ENCODE peak calls at places on chromosomes 12 and 14, in four cellular contexts. One of them, this sample, is unnamed.

GRCh38 chr14:94897092-94897491 is 127.2 kb upstream of the GSC start:
- DNase-seq in SK-N-SH: no peak
- DNase-seq in HepG2: no peak
- DNase-seq in HCT116: no peak
- DNase-seq in this sample: no peak

GRCh38 chr12:109963743-109964429 is 32.3 kb downstream of the GIT2 start:
- DNase-seq in HCT116: no peak
- DNase-seq in SK-N-SH: no peak
- DNase-seq in HepG2: no peak
- DNase-seq in this sample: no peak

GRCh38 chr12:18899162-18899561 is 161.2 kb downstream of the CAPZA3 start:
- DNase-seq in HepG2: no peak
- DNase-seq in SK-N-SH: no peak
- DNase-seq in HCT116: no peak
- DNase-seq in this sample: no peak

GRCh38 chr14:26766726-26767125 is 168.9 kb upstream of the NOVA1 start:
- DNase-seq in SK-N-SH: no peak
- DNase-seq in HepG2: no peak
- DNase-seq in HCT116: no peak
- DNase-seq in this sample: no peak

GRCh38 chr14:80629606-80630005 is 311.9 kb downstream of the CEP128 start:
- DNase-seq in SK-N-SH: no peak
- DNase-seq in HepG2: no peak
- DNase-seq in HCT116: no peak
- DNase-seq in this sample: no peak

GRCh38 chr12:2613674-2614073 is 181.1 kb upstream of the FKBP4 start:
- DNase-seq in HCT116: peak; percentile 54
- DNase-seq in SK-N-SH: no peak
- DNase-seq in HepG2: no peak
- DNase-seq in this sample: no peak

GRCh38 chr12:78778339-78778738 is 86.2 kb upstream of the SYT1 start:
- DNase-seq in HepG2: no peak
- DNase-seq in HCT116: no peak
- DNase-seq in SK-N-SH: no peak
- DNase-seq in this sample: no peak

GRCh38 chr12:129190827-129191226 is 337.5 kb downstream of the GLT1D1 start:
- DNase-seq in HCT116: no peak
- DNase-seq in HepG2: no peak
- DNase-seq in SK-N-SH: no peak
- DNase-seq in this sample: no peak

GRCh38 chr14:104694475-104694950 is 5.1 kb downstream of the INF2 start:
- DNase-seq in HepG2: no peak
- DNase-seq in HCT116: no peak
- DNase-seq in SK-N-SH: no peak
- DNase-seq in this sample: no peak

GRCh38 chr14:52069617-52070431 is 965 bp upstream of the NID2 start:
- DNase-seq in HCT116: no peak
- DNase-seq in HepG2: no peak
- DNase-seq in SK-N-SH: no peak
- DNase-seq in this sample: no peak

DNA sequence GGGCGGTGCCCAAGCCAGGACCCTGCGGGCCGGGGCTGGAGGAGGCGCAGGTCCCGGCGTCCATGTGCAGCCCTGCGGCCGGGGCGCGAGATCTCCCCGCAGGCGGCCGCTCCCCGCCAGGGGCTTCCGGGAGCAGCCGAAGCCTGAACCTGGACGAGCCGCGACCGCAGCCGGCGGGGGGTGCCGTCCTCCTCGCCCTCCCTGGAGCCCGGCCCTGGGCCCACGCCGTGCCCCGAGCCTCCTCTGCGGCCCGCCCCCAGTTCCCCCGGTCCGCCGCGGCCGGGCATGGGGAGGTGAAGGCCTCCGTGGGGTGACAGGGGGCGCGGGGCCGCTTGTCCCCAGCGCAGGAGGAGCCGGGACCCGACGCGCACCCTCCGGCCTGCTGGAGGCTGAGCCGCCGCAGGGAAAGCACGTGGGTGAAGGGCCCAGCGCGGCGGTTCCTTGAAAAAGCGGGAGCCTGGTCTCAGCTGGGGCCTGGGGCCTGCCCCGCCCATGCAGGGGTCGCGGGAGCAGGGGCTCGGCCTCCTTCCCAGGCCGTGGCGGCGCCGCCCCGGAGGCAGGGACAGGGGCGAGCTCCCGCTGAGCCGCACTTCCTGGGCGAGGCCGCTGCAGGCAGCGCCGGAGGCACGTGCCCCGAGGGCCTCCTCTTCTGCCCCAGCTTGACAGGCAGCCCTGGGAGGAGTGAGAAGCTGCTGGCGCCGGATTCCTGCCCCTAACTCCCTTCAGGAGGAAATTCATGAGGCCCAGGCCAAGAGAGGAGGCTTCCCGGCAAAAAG is 55.6 kb upstream of the PPP2R5C start:
- DNase-seq in SK-N-SH: no peak
- DNase-seq in HCT116: no peak
- DNase-seq in HepG2: no peak
- DNase-seq in this sample: no peak
- TF ChIP-seq JUND in SK-N-SH: no peak
- TF ChIP-seq JUND in HCT116: no peak
- TF ChIP-seq JUND in HepG2: no peak
- TF ChIP-seq JUND in this sample: no peak

GRCh38 chr12:71810905-71811304 is 28.7 kb upstream of the TBC1D15 start:
- DNase-seq in HepG2: no peak
- DNase-seq in SK-N-SH: no peak
- DNase-seq in HCT116: no peak
- DNase-seq in this sample: no peak
- TF ChIP-seq JUND in HepG2: no peak
- TF ChIP-seq JUND in SK-N-SH: no peak
- TF ChIP-seq JUND in HCT116: no peak
- TF ChIP-seq JUND in this sample: no peak

GRCh38 chr12:82694276-82694675 is 7.6 kb downstream of the TMTC2 start:
- DNase-seq in HCT116: no peak
- DNase-seq in SK-N-SH: no peak
- DNase-seq in HepG2: no peak
- DNase-seq in this sample: no peak
- TF ChIP-seq JUND in HCT116: no peak
- TF ChIP-seq JUND in SK-N-SH: no peak
- TF ChIP-seq JUND in HepG2: no peak
- TF ChIP-seq JUND in this sample: peak; percentile 40

GRCh38 chr12:27635349-27635972 is 60.8 kb upstream of the REP15 start:
- DNase-seq in SK-N-SH: peak; percentile 15
- DNase-seq in HepG2: peak; percentile 44
- DNase-seq in HCT116: peak; percentile 44
- DNase-seq in this sample: peak; percentile 50
- TF ChIP-seq JUND in SK-N-SH: no peak
- TF ChIP-seq JUND in HepG2: no peak
- TF ChIP-seq JUND in HCT116: no peak
- TF ChIP-seq JUND in this sample: no peak

GRCh38 chr12:20429876-20430275 is 61.5 kb downstream of the PDE3A start:
- DNase-seq in HepG2: no peak
- DNase-seq in HCT116: no peak
- DNase-seq in SK-N-SH: no peak
- DNase-seq in this sample: no peak
- TF ChIP-seq JUND in HepG2: no peak
- TF ChIP-seq JUND in HCT116: no peak
- TF ChIP-seq JUND in SK-N-SH: no peak
- TF ChIP-seq JUND in this sample: no peak

DNA sequence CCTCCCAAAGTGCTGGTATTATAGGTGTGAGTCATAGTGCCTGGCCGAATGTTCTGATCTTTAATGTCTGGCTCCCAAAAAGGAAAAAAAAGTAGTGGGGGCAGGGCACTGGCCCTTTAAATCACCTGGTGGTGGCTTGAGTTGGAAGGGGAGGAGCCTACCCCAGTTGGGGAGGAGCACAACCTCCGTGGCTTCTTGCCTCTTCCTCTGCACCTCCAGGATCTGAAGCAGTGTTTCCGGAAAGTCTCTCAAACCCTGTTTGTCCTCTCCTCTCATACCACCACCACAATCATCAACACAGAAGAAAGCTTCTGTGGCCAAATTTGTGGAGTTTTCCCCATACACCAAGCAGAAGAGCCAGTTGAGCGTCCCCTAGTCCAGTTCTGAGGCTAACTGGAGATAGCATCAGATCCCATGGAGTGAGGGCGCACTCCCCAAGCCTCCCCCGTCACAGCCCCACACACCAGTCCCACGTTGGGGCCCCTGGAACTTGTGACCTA is 24.3 kb upstream of the RCOR1 start:
- DNase-seq in SK-N-SH: no peak
- DNase-seq in HepG2: peak; percentile 52
- DNase-seq in HCT116: peak; percentile 73
- DNase-seq in this sample: peak; percentile 90
- TF ChIP-seq JUND in SK-N-SH: no peak
- TF ChIP-seq JUND in HepG2: no peak
- TF ChIP-seq JUND in HCT116: peak; percentile 58
- TF ChIP-seq JUND in this sample: no peak

GRCh38 chr12:114186241-114187002 is 219.5 kb downstream of the TBX5 start:
- DNase-seq in SK-N-SH: peak; percentile 9
- DNase-seq in HepG2: no peak
- DNase-seq in HCT116: no peak
- DNase-seq in this sample: no peak

GRCh38 chr12:114192013-114192412 is 213.9 kb downstream of the TBX5 start:
- DNase-seq in SK-N-SH: no peak
- DNase-seq in HepG2: no peak
- DNase-seq in HCT116: no peak
- DNase-seq in this sample: no peak

GRCh38 chr12:114192549-114192948 is 213.4 kb downstream of the TBX5 start:
- DNase-seq in SK-N-SH: no peak
- DNase-seq in HepG2: no peak
- DNase-seq in HCT116: no peak
- DNase-seq in this sample: no peak

GRCh38 chr12:114190971-114191370 is 215.0 kb downstream of the TBX5 start:
- DNase-seq in HCT116: no peak
- DNase-seq in SK-N-SH: no peak
- DNase-seq in HepG2: no peak
- DNase-seq in this sample: no peak

DNA sequence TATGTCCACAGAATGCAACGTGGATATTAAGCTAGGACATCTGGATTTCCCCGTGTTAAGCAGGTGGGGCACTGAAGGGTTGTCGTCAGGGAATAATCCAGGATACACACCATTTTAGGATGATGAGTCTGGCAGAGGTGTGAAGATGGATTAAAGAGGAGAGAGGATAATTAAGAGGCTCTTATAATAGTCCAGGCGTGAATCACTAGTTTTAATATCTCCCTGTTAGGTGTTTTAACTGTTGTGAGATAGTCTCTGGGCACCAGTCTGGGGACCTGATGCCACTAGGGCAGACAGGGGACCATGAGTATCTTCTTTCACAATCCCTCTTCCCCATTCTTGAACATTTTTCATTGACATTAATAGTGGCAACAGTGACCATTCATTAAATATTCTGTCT is 216.7 kb downstream of the TBX5 start:
- DNase-seq in HepG2: no peak
- DNase-seq in HCT116: no peak
- DNase-seq in SK-N-SH: no peak
- DNase-seq in this sample: no peak
- TF ChIP-seq JUND in HepG2: no peak
- TF ChIP-seq JUND in HCT116: no peak
- TF ChIP-seq JUND in SK-N-SH: no peak
- TF ChIP-seq JUND in this sample: no peak

GRCh38 chr12:15962760-15963159 is 51.6 kb downstream of the DERA start:
- DNase-seq in SK-N-SH: no peak
- DNase-seq in HepG2: no peak
- DNase-seq in HCT116: no peak
- DNase-seq in this sample: no peak

GRCh38 chr12:15966426-15966825 is 55.3 kb downstream of the DERA start:
- DNase-seq in HCT116: no peak
- DNase-seq in HepG2: no peak
- DNase-seq in SK-N-SH: no peak
- DNase-seq in this sample: no peak

DNA sequence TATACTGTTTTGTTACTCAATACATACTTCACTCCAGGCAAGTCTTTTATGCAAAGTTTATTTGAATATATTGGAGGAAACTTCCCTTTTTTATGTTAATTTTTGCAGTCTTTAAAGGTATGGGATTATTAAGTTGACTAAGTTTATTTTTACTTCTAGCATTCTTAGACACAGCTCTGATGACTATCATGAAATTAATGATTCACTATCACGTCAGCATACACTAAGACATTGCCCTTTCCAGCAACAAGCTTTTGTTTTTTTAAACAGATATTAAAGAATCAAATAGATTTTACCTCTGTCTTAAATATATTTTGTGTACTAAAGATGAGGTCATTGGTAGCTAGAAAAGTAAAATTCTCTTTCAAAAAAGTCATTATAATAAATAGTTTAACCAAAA is 52.1 kb downstream of the DERA start:
- DNase-seq in HepG2: no peak
- DNase-seq in SK-N-SH: no peak
- DNase-seq in HCT116: no peak
- DNase-seq in this sample: no peak
- TF ChIP-seq JUND in HepG2: no peak
- TF ChIP-seq JUND in SK-N-SH: peak; percentile 13
- TF ChIP-seq JUND in HCT116: no peak
- TF ChIP-seq JUND in this sample: no peak

GRCh38 chr12:76520348-76520747 is 39.2 kb downstream of the OSBPL8 start:
- DNase-seq in HCT116: no peak
- DNase-seq in HepG2: no peak
- DNase-seq in SK-N-SH: no peak
- DNase-seq in this sample: peak; percentile 4
- TF ChIP-seq JUND in HCT116: no peak
- TF ChIP-seq JUND in HepG2: no peak
- TF ChIP-seq JUND in SK-N-SH: no peak
- TF ChIP-seq JUND in this sample: no peak

DNA sequence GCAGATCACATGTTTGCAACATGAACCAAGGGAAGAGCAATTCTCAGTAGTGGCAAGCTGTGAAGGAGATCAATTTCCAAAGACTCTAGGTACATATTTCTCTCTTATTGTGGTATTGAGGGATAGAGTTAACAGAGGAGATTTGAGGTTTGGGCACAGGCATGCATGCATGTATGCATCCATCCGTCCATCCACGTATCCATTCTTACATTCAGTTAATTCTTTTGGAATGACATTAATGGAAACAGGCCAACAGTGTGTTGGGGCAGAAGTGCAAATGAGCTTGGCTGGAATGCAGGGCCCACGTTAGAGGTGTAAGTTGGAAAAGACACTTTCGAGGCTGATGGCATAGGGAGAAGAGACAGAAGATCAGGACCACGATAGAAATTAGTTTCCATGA is 216.9 kb upstream of the PELI2 start:
- DNase-seq in HCT116: no peak
- DNase-seq in HepG2: no peak
- DNase-seq in SK-N-SH: no peak
- DNase-seq in this sample: no peak
- TF ChIP-seq JUND in HCT116: no peak
- TF ChIP-seq JUND in HepG2: no peak
- TF ChIP-seq JUND in SK-N-SH: no peak
- TF ChIP-seq JUND in this sample: no peak